ENCODE peak calls at places on chromosome 22, in six cellular contexts. One of them, this sample, is unnamed. For H3K4me1, the result is how much of the 10 kb centered on the place peaks cover.

GRCh38 chr22:37068859-37069258 is 17.3 kb downstream of the KCTD17 start:
- DNase-seq in hepatocyte: peak
- DNase-seq in ovary: no peak
- DNase-seq in adrenal gland: no peak
- DNase-seq in body of pancreas: no peak
- DNase-seq in heart right ventricle: no peak
- DNase-seq in this sample: no peak

GRCh38 chr22:35489225-35489624 is 51.4 kb upstream of the RASD2 start:
- DNase-seq in hepatocyte: no peak
- DNase-seq in ovary: no peak
- DNase-seq in adrenal gland: no peak
- DNase-seq in body of pancreas: no peak
- DNase-seq in heart right ventricle: no peak
- DNase-seq in this sample: no peak

GRCh38 chr22:19940536-19941364 is 822 bp upstream of the COMT start:
- DNase-seq in hepatocyte: no peak
- DNase-seq in ovary: no peak
- DNase-seq in adrenal gland: no peak
- DNase-seq in body of pancreas: no peak
- DNase-seq in heart right ventricle: no peak
- DNase-seq in this sample: no peak

GRCh38 chr22:39257522-39258475 is 13.0 kb upstream of the PDGFB start:
- DNase-seq in hepatocyte: no peak
- DNase-seq in ovary: no peak
- DNase-seq in adrenal gland: no peak
- DNase-seq in body of pancreas: no peak
- DNase-seq in heart right ventricle: no peak
- DNase-seq in this sample: no peak

GRCh38 chr22:32202539-32203180 is 2.2 kb downstream of the RFPL2 start:
- DNase-seq in hepatocyte: peak
- DNase-seq in ovary: no peak
- DNase-seq in adrenal gland: peak
- DNase-seq in body of pancreas: peak
- DNase-seq in heart right ventricle: peak
- DNase-seq in this sample: peak

GRCh38 chr22:27994481-27995331 is 75.7 kb upstream of the PITPNB start:
- DNase-seq in hepatocyte: no peak
- DNase-seq in ovary: peak
- DNase-seq in adrenal gland: no peak
- DNase-seq in body of pancreas: peak
- DNase-seq in heart right ventricle: no peak
- DNase-seq in this sample: peak

GRCh38 chr22:30649430-30650007 is 13.9 kb downstream of the SLC35E4 start:
- DNase-seq in hepatocyte: peak
- DNase-seq in ovary: no peak
- DNase-seq in adrenal gland: peak
- DNase-seq in body of pancreas: peak
- DNase-seq in heart right ventricle: no peak
- DNase-seq in this sample: no peak

GRCh38 chr22:29195964-29196666 is 9.6 kb upstream of the EMID1 start:
- DNase-seq in hepatocyte: no peak
- DNase-seq in ovary: no peak
- DNase-seq in adrenal gland: no peak
- DNase-seq in body of pancreas: no peak
- DNase-seq in heart right ventricle: no peak
- DNase-seq in this sample: no peak

GRCh38 chr22:46390105-46390651 is 54.7 kb downstream of the TRMU start:
- DNase-seq in hepatocyte: no peak
- DNase-seq in ovary: no peak
- DNase-seq in adrenal gland: no peak
- DNase-seq in body of pancreas: no peak
- DNase-seq in heart right ventricle: no peak
- DNase-seq in this sample: no peak
- H3K4me3 ChIP-seq in hepatocyte: no peak
- H3K4me3 ChIP-seq in ovary: no peak
- H3K4me3 ChIP-seq in adrenal gland: no peak
- H3K4me3 ChIP-seq in body of pancreas: no peak
- H3K4me3 ChIP-seq in heart right ventricle: no peak
- H3K4me3 ChIP-seq in this sample: no peak

GRCh38 chr22:48663297-48663696 is 1164.4 kb downstream of the BRD1 start:
- DNase-seq in hepatocyte: no peak
- DNase-seq in ovary: no peak
- DNase-seq in adrenal gland: no peak
- DNase-seq in body of pancreas: no peak
- DNase-seq in heart right ventricle: no peak
- DNase-seq in this sample: no peak
- TF ChIP-seq CTCF in hepatocyte: peak
- TF ChIP-seq CTCF in ovary: no peak
- TF ChIP-seq CTCF in adrenal gland: no peak
- TF ChIP-seq CTCF in body of pancreas: no peak
- TF ChIP-seq CTCF in heart right ventricle: no peak
- TF ChIP-seq CTCF in this sample: no peak

GRCh38 chr22:49204599-49205214 is 623.0 kb downstream of the BRD1 start:
- DNase-seq in hepatocyte: no peak
- DNase-seq in ovary: no peak
- DNase-seq in adrenal gland: no peak
- DNase-seq in body of pancreas: no peak
- DNase-seq in heart right ventricle: no peak
- DNase-seq in this sample: peak
- H3K4me1 ChIP-seq in hepatocyte: under half
- H3K4me1 ChIP-seq in ovary: under half
- H3K4me1 ChIP-seq in adrenal gland: under half
- H3K4me1 ChIP-seq in body of pancreas: under half
- H3K4me1 ChIP-seq in heart right ventricle: under half
- H3K4me1 ChIP-seq in this sample: under half

DNA sequence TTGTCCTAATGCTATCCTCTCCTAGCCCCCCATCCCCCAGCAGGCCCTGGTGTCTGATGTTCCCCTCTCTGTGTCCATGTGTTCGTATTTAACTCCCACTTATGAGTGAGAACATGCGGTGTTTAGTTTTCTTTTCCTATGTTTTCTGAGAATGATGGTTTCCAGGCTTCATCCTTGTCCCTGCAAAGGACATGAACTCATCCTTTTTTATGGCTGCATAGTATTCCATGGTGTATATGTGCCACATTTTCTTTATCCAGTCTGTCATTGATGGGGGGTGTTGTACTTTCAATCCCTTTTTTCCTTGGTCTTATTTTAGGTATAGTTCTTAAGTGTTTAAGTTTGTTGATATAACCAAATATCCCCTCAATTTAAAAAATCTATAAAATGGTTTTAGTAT is 23.9 kb downstream of the EP300 start:
- DNase-seq in hepatocyte: no peak
- DNase-seq in ovary: no peak
- DNase-seq in adrenal gland: no peak
- DNase-seq in body of pancreas: no peak
- DNase-seq in heart right ventricle: no peak
- DNase-seq in this sample: no peak
- H3K4me3 ChIP-seq in hepatocyte: no peak
- H3K4me3 ChIP-seq in ovary: no peak
- H3K4me3 ChIP-seq in adrenal gland: no peak
- H3K4me3 ChIP-seq in body of pancreas: no peak
- H3K4me3 ChIP-seq in heart right ventricle: no peak
- H3K4me3 ChIP-seq in this sample: no peak

DNA sequence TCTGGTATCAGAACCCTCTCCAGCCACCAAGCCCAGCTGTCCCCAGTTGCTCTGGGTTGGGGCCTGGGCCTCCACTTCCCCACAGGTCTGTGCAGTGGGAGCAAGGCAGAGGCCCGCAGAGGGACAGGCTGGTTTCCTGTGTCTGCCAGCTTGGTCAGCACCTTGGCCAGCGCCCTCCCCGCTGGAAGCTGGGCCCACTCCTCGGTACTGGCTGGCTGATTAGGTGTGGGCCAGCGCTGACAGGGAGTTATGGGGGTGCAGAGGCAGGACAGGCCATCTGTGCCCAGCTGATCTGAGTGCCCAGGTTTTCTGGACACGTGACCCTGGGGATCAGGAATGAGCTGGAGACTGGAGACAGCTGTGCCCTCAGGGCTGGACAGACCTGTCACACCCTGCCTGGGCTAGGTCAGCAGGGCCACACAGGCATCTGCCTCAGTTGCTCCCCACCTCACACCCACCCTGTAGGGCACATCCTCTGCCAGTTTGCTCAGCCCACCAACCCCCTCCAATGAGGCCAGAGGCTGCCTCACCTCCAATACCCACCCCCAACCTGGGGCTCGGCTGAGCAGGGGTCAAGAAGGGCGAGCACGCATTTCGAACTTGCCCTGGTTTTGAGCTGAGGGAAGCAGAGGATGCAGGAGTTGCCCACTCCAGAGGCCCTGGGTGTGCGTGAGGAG is 175.3 kb downstream of the IGLL1 start:
- DNase-seq in hepatocyte: no peak
- DNase-seq in ovary: peak
- DNase-seq in adrenal gland: peak
- DNase-seq in body of pancreas: peak
- DNase-seq in heart right ventricle: no peak
- DNase-seq in this sample: no peak
- TF ChIP-seq CTCF in hepatocyte: no peak
- TF ChIP-seq CTCF in ovary: no peak
- TF ChIP-seq CTCF in adrenal gland: no peak
- TF ChIP-seq CTCF in body of pancreas: no peak
- TF ChIP-seq CTCF in heart right ventricle: no peak
- TF ChIP-seq CTCF in this sample: no peak

GRCh38 chr22:21858025-21858764 is 9.2 kb downstream of the MAPK1 start:
- DNase-seq in hepatocyte: no peak
- DNase-seq in ovary: no peak
- DNase-seq in adrenal gland: no peak
- DNase-seq in body of pancreas: no peak
- DNase-seq in heart right ventricle: no peak
- DNase-seq in this sample: no peak
- H3K4me1 ChIP-seq in hepatocyte: under half
- H3K4me1 ChIP-seq in ovary: under half
- H3K4me1 ChIP-seq in adrenal gland: under half
- H3K4me1 ChIP-seq in body of pancreas: half or more
- H3K4me1 ChIP-seq in heart right ventricle: half or more
- H3K4me1 ChIP-seq in this sample: under half

This sample was measured in Caco-2.